ENCODE peak calls at places on chromosomes 4 and X, in seven cellular contexts. One of them, this sample, is unnamed.

GRCh38 chrX:136586386-136586785 is 54.4 kb downstream of the VGLL1 start:
- DNase-seq in CD8-positive, alpha-beta T cell: peak; percentile 19
- DNase-seq in naive thymus-derived CD4-positive, alpha-beta T cell: no peak
- DNase-seq in lung: no peak
- DNase-seq in HAP-1: no peak
- DNase-seq in GM23338: no peak
- DNase-seq in Peyer's patch: no peak
- DNase-seq in this sample: no peak

GRCh38 chrX:40083120-40083978 is 14.4 kb downstream of the BCOR start:
- DNase-seq in CD8-positive, alpha-beta T cell: no peak
- DNase-seq in HAP-1: peak; percentile 30
- DNase-seq in GM23338: peak; percentile 62
- DNase-seq in lung: no peak
- DNase-seq in naive thymus-derived CD4-positive, alpha-beta T cell: no peak
- DNase-seq in Peyer's patch: peak; percentile 58
- DNase-seq in this sample: peak; percentile 62

GRCh38 chr4:26076000-26076587 is 162.1 kb downstream of the SMIM20 start:
- DNase-seq in HAP-1: no peak
- DNase-seq in lung: no peak
- DNase-seq in GM23338: no peak
- DNase-seq in CD8-positive, alpha-beta T cell: no peak
- DNase-seq in Peyer's patch: no peak
- DNase-seq in naive thymus-derived CD4-positive, alpha-beta T cell: no peak
- DNase-seq in this sample: no peak

GRCh38 chr4:163941221-163941865 is 446.9 kb downstream of the TMA16 start:
- DNase-seq in CD8-positive, alpha-beta T cell: no peak
- DNase-seq in naive thymus-derived CD4-positive, alpha-beta T cell: no peak
- DNase-seq in GM23338: no peak
- DNase-seq in Peyer's patch: no peak
- DNase-seq in lung: no peak
- DNase-seq in HAP-1: no peak
- DNase-seq in this sample: no peak

GRCh38 chr4:58166496-58166895 is 1056.3 kb upstream of the IGFBP7 start:
- DNase-seq in GM23338: no peak
- DNase-seq in CD8-positive, alpha-beta T cell: no peak
- DNase-seq in naive thymus-derived CD4-positive, alpha-beta T cell: no peak
- DNase-seq in lung: no peak
- DNase-seq in HAP-1: no peak
- DNase-seq in Peyer's patch: no peak
- DNase-seq in this sample: no peak

GRCh38 chr4:143186202-143186601 is 1.5 kb downstream of the USP38 start:
- DNase-seq in naive thymus-derived CD4-positive, alpha-beta T cell: no peak
- DNase-seq in GM23338: no peak
- DNase-seq in HAP-1: no peak
- DNase-seq in lung: no peak
- DNase-seq in Peyer's patch: no peak
- DNase-seq in CD8-positive, alpha-beta T cell: no peak
- DNase-seq in this sample: peak; percentile 3

GRCh38 chr4:75490155-75490554 is 24.0 kb downstream of the RCHY1 start:
- DNase-seq in GM23338: peak; percentile 29
- DNase-seq in CD8-positive, alpha-beta T cell: no peak
- DNase-seq in HAP-1: no peak
- DNase-seq in naive thymus-derived CD4-positive, alpha-beta T cell: no peak
- DNase-seq in lung: no peak
- DNase-seq in Peyer's patch: no peak
- DNase-seq in this sample: peak; percentile 29

GRCh38 chr4:61411241-61411640 is 211.1 kb downstream of the ADGRL3 start:
- DNase-seq in GM23338: no peak
- DNase-seq in CD8-positive, alpha-beta T cell: no peak
- DNase-seq in Peyer's patch: no peak
- DNase-seq in naive thymus-derived CD4-positive, alpha-beta T cell: no peak
- DNase-seq in HAP-1: no peak
- DNase-seq in lung: no peak
- DNase-seq in this sample: no peak

GRCh38 chr4:149997881-149998421 is 80.3 kb upstream of the DCLK2 start:
- DNase-seq in GM23338: no peak
- DNase-seq in CD8-positive, alpha-beta T cell: no peak
- DNase-seq in naive thymus-derived CD4-positive, alpha-beta T cell: no peak
- DNase-seq in lung: no peak
- DNase-seq in HAP-1: no peak
- DNase-seq in Peyer's patch: no peak
- DNase-seq in this sample: no peak

GRCh38 chr4:138542191-138542771 is 300.1 kb upstream of the SLC7A11 start:
- DNase-seq in CD8-positive, alpha-beta T cell: no peak
- DNase-seq in HAP-1: no peak
- DNase-seq in Peyer's patch: no peak
- DNase-seq in naive thymus-derived CD4-positive, alpha-beta T cell: no peak
- DNase-seq in lung: no peak
- DNase-seq in GM23338: no peak
- DNase-seq in this sample: no peak

GRCh38 chrX:47093860-47094259 is 15.6 kb downstream of the RGN start:
- DNase-seq in lung: no peak
- DNase-seq in naive thymus-derived CD4-positive, alpha-beta T cell: no peak
- DNase-seq in GM23338: no peak
- DNase-seq in Peyer's patch: no peak
- DNase-seq in CD8-positive, alpha-beta T cell: no peak
- DNase-seq in HAP-1: no peak
- DNase-seq in this sample: no peak

GRCh38 chrX:17361620-17362019 is 13.4 kb upstream of the NHS start:
- DNase-seq in CD8-positive, alpha-beta T cell: no peak
- DNase-seq in HAP-1: peak; percentile 82
- DNase-seq in GM23338: peak; percentile 86
- DNase-seq in lung: no peak
- DNase-seq in naive thymus-derived CD4-positive, alpha-beta T cell: no peak
- DNase-seq in Peyer's patch: no peak
- DNase-seq in this sample: peak; percentile 26

GRCh38 chr4:36716874-36717273 is 435.5 kb downstream of the DTHD1 start:
- DNase-seq in GM23338: no peak
- DNase-seq in CD8-positive, alpha-beta T cell: no peak
- DNase-seq in Peyer's patch: no peak
- DNase-seq in HAP-1: no peak
- DNase-seq in naive thymus-derived CD4-positive, alpha-beta T cell: no peak
- DNase-seq in lung: no peak
- DNase-seq in this sample: no peak

GRCh38 chrX:56798866-56799864 is 70.1 kb downstream of the NBDY start:
- DNase-seq in lung: peak; percentile 52
- DNase-seq in naive thymus-derived CD4-positive, alpha-beta T cell: no peak
- DNase-seq in CD8-positive, alpha-beta T cell: no peak
- DNase-seq in HAP-1: peak; percentile 4
- DNase-seq in Peyer's patch: no peak
- DNase-seq in GM23338: no peak
- DNase-seq in this sample: peak; percentile 59

GRCh38 chr4:145061325-145061920 is 36.6 kb downstream of the ANAPC10 start:
- DNase-seq in GM23338: peak; percentile 61
- DNase-seq in naive thymus-derived CD4-positive, alpha-beta T cell: no peak
- DNase-seq in HAP-1: no peak
- DNase-seq in CD8-positive, alpha-beta T cell: no peak
- DNase-seq in Peyer's patch: no peak
- DNase-seq in lung: no peak
- DNase-seq in this sample: peak; percentile 24

GRCh38 chrX:40142417-40142816 is 44.7 kb upstream of the BCOR start:
- DNase-seq in GM23338: no peak
- DNase-seq in CD8-positive, alpha-beta T cell: no peak
- DNase-seq in Peyer's patch: no peak
- DNase-seq in lung: no peak
- DNase-seq in HAP-1: no peak
- DNase-seq in naive thymus-derived CD4-positive, alpha-beta T cell: no peak
- DNase-seq in this sample: no peak

GRCh38 chr4:137861682-137862081 is 329.4 kb upstream of the PCDH18 start:
- DNase-seq in lung: no peak
- DNase-seq in HAP-1: no peak
- DNase-seq in naive thymus-derived CD4-positive, alpha-beta T cell: no peak
- DNase-seq in Peyer's patch: no peak
- DNase-seq in CD8-positive, alpha-beta T cell: no peak
- DNase-seq in GM23338: peak; percentile 25
- DNase-seq in this sample: peak; percentile 16

GRCh38 chrX:147119088-147119487 is 304.5 kb upstream of the CXorf51A start:
- DNase-seq in Peyer's patch: no peak
- DNase-seq in CD8-positive, alpha-beta T cell: no peak
- DNase-seq in naive thymus-derived CD4-positive, alpha-beta T cell: no peak
- DNase-seq in HAP-1: no peak
- DNase-seq in lung: no peak
- DNase-seq in GM23338: no peak
- DNase-seq in this sample: no peak

GRCh38 chrX:149497626-149498025 is 7.5 kb downstream of the IDS start:
- DNase-seq in lung: no peak
- DNase-seq in naive thymus-derived CD4-positive, alpha-beta T cell: no peak
- DNase-seq in Peyer's patch: no peak
- DNase-seq in HAP-1: no peak
- DNase-seq in CD8-positive, alpha-beta T cell: no peak
- DNase-seq in GM23338: no peak
- DNase-seq in this sample: no peak

GRCh38 chr4:27595956-27596355 is 735.3 kb downstream of the STIM2 start:
- DNase-seq in GM23338: no peak
- DNase-seq in HAP-1: no peak
- DNase-seq in Peyer's patch: peak; percentile 60
- DNase-seq in naive thymus-derived CD4-positive, alpha-beta T cell: no peak
- DNase-seq in CD8-positive, alpha-beta T cell: no peak
- DNase-seq in lung: no peak
- DNase-seq in this sample: no peak

GRCh38 chr4:185468999-185469398 is 2.5 kb downstream of the CCDC110 start:
- DNase-seq in CD8-positive, alpha-beta T cell: no peak
- DNase-seq in lung: no peak
- DNase-seq in GM23338: no peak
- DNase-seq in naive thymus-derived CD4-positive, alpha-beta T cell: no peak
- DNase-seq in HAP-1: no peak
- DNase-seq in Peyer's patch: no peak
- DNase-seq in this sample: no peak

GRCh38 chrX:53678667-53679066 is 7.9 kb downstream of the HUWE1 start:
- DNase-seq in CD8-positive, alpha-beta T cell: no peak
- DNase-seq in Peyer's patch: no peak
- DNase-seq in naive thymus-derived CD4-positive, alpha-beta T cell: no peak
- DNase-seq in GM23338: peak; percentile 32
- DNase-seq in HAP-1: no peak
- DNase-seq in lung: no peak
- DNase-seq in this sample: peak; percentile 12

GRCh38 chr4:184386271-184386781 is 88.0 kb downstream of the IRF2 start:
- DNase-seq in GM23338: peak; percentile 83
- DNase-seq in HAP-1: peak; percentile 32
- DNase-seq in CD8-positive, alpha-beta T cell: no peak
- DNase-seq in naive thymus-derived CD4-positive, alpha-beta T cell: no peak
- DNase-seq in Peyer's patch: peak; percentile 81
- DNase-seq in lung: no peak
- DNase-seq in this sample: no peak
- H3K4me1 ChIP-seq in GM23338: peaks cover 79% of the 10 kb centered on the region
- H3K4me1 ChIP-seq in HAP-1: peaks cover 24% of the 10 kb centered on the region
- H3K4me1 ChIP-seq in CD8-positive, alpha-beta T cell: peaks cover 47% of the 10 kb centered on the region
- H3K4me1 ChIP-seq in naive thymus-derived CD4-positive, alpha-beta T cell: peaks cover 24% of the 10 kb centered on the region
- H3K4me1 ChIP-seq in Peyer's patch: peaks cover 10% of the 10 kb centered on the region
- H3K4me1 ChIP-seq in lung: peaks cover 47% of the 10 kb centered on the region
- H3K4me1 ChIP-seq in this sample: peaks cover 58% of the 10 kb centered on the region

DNA sequence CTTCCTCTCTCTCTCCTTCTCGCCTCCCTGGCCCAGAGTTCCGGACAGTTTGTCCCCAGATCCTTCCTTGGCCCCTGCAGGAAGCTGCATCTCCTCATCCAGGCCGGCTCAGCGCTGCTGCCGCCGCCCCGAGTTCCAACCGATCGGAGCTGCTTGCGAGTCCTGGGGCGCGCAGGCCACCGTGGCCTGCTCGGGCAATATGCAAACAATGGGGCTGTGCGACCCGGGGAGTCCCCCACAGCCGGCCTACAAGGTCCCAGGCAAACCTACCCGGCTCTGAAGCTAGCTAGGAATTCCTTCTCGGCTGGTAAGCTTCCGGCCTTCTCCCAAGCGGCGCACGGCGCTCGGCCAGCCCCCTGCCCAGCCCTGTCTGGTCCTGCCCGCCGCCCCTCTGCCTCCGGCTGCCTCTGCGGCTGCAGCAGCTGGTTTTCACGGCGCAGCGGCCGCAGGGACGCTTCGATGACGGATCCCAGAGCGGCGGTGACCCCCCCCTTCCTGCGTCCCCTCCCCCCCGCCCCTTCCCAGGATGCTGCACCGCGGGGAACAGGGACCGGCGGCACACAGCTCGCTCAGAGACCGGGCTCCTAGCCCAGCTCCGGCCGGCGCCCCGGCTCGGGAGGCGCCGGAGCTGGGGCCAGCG is 59.4 kb downstream of the TSC22D3 start:
- DNase-seq in HAP-1: peak; percentile 60
- DNase-seq in CD8-positive, alpha-beta T cell: peak; percentile 10
- DNase-seq in naive thymus-derived CD4-positive, alpha-beta T cell: peak; percentile 7
- DNase-seq in lung: no peak
- DNase-seq in GM23338: peak; percentile 75
- DNase-seq in Peyer's patch: peak; percentile 56
- DNase-seq in this sample: peak; percentile 82
- H3K4me1 ChIP-seq in HAP-1: peaks cover 25% of the 10 kb centered on the region
- H3K4me1 ChIP-seq in CD8-positive, alpha-beta T cell: peaks cover 51% of the 10 kb centered on the region
- H3K4me1 ChIP-seq in naive thymus-derived CD4-positive, alpha-beta T cell: peaks cover 48% of the 10 kb centered on the region
- H3K4me1 ChIP-seq in lung: peaks cover 6% of the 10 kb centered on the region
- H3K4me1 ChIP-seq in GM23338: peaks cover 10% of the 10 kb centered on the region
- H3K4me1 ChIP-seq in Peyer's patch: no peaks in the 10 kb centered on the region
- H3K4me1 ChIP-seq in this sample: peaks cover 10% of the 10 kb centered on the region

DNA sequence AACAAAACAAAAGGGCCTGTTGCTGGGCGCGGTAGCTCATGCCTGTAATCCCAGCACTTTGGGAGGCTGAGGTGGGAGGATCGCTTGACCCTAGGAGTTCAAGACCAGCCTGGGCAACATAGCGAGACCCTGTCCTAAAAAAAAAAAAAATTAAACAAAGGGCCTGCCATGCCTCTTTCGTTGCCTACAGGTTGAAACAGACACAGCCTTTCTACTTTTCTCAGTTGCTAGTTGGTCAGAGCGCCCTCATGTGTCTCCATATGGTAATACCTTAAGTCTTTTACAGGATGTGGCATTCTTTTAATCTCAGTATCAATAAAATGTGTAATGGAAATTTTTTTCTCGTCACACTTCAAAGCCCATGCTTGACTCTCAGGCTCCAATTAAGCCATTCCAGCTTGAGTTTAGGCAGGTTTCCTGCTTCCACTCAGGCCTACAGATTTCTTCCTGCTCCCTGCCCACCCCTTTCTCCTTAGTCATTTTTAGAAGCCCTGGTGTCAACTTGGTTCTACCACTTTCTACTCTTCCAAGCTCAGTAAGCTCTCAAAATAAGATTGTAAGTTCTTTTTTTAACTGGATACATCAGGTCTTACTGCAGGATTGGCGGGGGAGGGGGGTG is 4.6 kb upstream of the SOWAHD start:
- DNase-seq in naive thymus-derived CD4-positive, alpha-beta T cell: no peak
- DNase-seq in HAP-1: peak; percentile 70
- DNase-seq in Peyer's patch: peak; percentile 58
- DNase-seq in GM23338: peak; percentile 76
- DNase-seq in lung: no peak
- DNase-seq in CD8-positive, alpha-beta T cell: peak; percentile 34
- DNase-seq in this sample: peak; percentile 48
- H3K4me1 ChIP-seq in naive thymus-derived CD4-positive, alpha-beta T cell: peaks cover 39% of the 10 kb centered on the region
- H3K4me1 ChIP-seq in HAP-1: no peaks in the 10 kb centered on the region
- H3K4me1 ChIP-seq in Peyer's patch: peaks cover 8% of the 10 kb centered on the region
- H3K4me1 ChIP-seq in GM23338: peaks cover 22% of the 10 kb centered on the region
- H3K4me1 ChIP-seq in lung: no peaks in the 10 kb centered on the region
- H3K4me1 ChIP-seq in CD8-positive, alpha-beta T cell: peaks cover 44% of the 10 kb centered on the region
- H3K4me1 ChIP-seq in this sample: no peaks in the 10 kb centered on the region

DNA sequence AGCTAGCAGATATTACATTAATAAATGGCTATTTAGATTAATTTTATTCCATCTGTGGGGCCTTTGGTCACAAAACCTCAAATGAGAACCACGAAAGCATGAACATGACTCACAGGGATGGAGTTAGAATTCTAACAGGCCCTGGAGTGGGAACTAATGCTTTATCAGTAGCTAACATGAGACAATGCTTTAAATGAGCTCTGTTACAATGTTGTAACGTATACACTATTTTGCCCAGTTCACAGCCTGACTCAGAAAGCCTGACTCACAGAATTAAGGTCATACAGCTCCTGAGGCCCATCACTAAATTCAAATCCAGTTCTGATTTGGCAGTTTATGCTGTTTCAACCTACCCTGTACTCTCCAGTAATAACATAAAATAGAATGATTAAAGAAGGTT is 23.2 kb downstream of the VEGFC start:
- DNase-seq in naive thymus-derived CD4-positive, alpha-beta T cell: no peak
- DNase-seq in Peyer's patch: no peak
- DNase-seq in HAP-1: no peak
- DNase-seq in GM23338: no peak
- DNase-seq in lung: no peak
- DNase-seq in CD8-positive, alpha-beta T cell: no peak
- DNase-seq in this sample: no peak
- H3K4me1 ChIP-seq in naive thymus-derived CD4-positive, alpha-beta T cell: no peaks in the 10 kb centered on the region
- H3K4me1 ChIP-seq in Peyer's patch: no peaks in the 10 kb centered on the region
- H3K4me1 ChIP-seq in HAP-1: no peaks in the 10 kb centered on the region
- H3K4me1 ChIP-seq in GM23338: no peaks in the 10 kb centered on the region
- H3K4me1 ChIP-seq in lung: no peaks in the 10 kb centered on the region
- H3K4me1 ChIP-seq in CD8-positive, alpha-beta T cell: no peaks in the 10 kb centered on the region
- H3K4me1 ChIP-seq in this sample: no peaks in the 10 kb centered on the region

This sample was measured in neural progenitor cell.